ENCODE peak calls at places on chromosome 4, in ten cellular contexts. J is GM23248, K is AG10803, Z is coronary artery, C is fibroblast of pulmonary artery, S is GM12864, L is GM23338, X is adipocyte, M is lung, R is neuronal stem cell. B is an unnamed sample.

GRCh38 chr4:125303058-125303457 is 11.7 kb upstream of the FAT4 start:
- DNase-seq in J (peak; percentile 44), K (peak; percentile 18), Z (no peak), C (no peak), S (no peak), L (no peak), X (peak; percentile 71), M (no peak), R (no peak), B (no peak)

GRCh38 chr4:123640271-123640670 is 243.7 kb downstream of the SPRY1 start:
- DNase-seq in J (peak; percentile 73), K (peak; percentile 35), Z (no peak), C (peak; percentile 54), S (no peak), L (no peak), X (peak; percentile 28), M (no peak), R (no peak), B (no peak)

GRCh38 chr4:1714303-1715001 is 2.3 kb upstream of the SLBP start:
- DNase-seq in J (peak; percentile 31), K (no peak), Z (no peak), C (no peak), S (no peak), L (peak; percentile 80), X (no peak), M (no peak), R (no peak), B (no peak)

GRCh38 chr4:91826186-91826585 is 477.6 kb upstream of the GRID2 start:
- DNase-seq in J (no peak), K (no peak), Z (no peak), C (peak; percentile 69), S (no peak), L (no peak), X (peak; percentile 50), M (no peak), R (no peak), B (peak; percentile 2)

GRCh38 chr4:98474408-98474844 is 184.0 kb downstream of the TSPAN5 start:
- DNase-seq in J (peak; percentile 82), K (peak; percentile 92), Z (no peak), C (peak; percentile 74), S (no peak), L (no peak), X (peak; percentile 69), M (no peak), R (no peak), B (peak; percentile 43)

GRCh38 chr4:102732678-102733445 is 27.9 kb downstream of the MANBA start:
- DNase-seq in J (no peak), K (no peak), Z (no peak), C (no peak), S (no peak), L (no peak), X (no peak), M (no peak), R (no peak), B (no peak)

GRCh38 chr4:187059031-187059430 is 335.4 kb upstream of the FAT1 start:
- DNase-seq in J (no peak), K (no peak), Z (no peak), C (no peak), S (no peak), L (no peak), X (no peak), M (no peak), R (no peak), B (no peak)

GRCh38 chr4:22030321-22030720 is 81.7 kb upstream of the KCNIP4 start:
- DNase-seq in J (no peak), K (no peak), Z (no peak), C (no peak), S (no peak), L (peak; percentile 5), X (no peak), M (no peak), R (no peak), B (no peak)

DNA sequence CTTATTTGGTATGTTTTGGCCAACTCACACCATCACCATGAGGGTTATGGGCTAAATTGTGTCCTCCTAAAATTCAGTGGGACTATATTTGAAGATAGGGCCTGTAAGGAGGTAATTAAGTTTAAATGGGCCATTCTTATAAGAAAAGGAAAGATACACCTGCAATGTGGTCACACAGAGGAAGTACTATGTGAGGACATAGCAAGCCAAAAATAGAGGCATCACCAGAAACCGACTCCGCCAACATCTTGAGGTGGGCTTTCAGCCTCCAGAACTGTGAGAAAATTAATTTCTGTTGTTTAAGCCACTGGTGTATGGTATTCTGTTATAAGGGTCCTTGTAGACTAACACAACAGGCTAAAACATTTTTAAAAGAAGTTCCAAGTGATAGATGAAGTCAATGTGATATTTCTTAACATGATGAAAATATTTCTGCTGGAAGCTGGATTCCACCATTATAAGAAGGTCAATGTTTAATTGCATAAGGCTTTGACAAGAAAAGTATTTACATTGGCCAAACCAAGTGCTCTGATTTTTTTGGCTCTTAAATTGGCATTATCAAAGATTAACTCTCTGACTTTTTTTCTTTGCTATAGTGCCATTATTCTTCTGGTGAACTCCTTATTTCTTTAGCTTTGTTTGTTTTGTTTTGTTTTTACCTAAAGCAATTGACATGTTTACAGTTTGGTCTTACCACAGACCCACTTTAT is 540.9 kb downstream of the PPARGC1A start:
- DNase-seq in J (no peak), K (no peak), Z (no peak), C (no peak), S (no peak), L (no peak), X (no peak), M (no peak), R (no peak), B (no peak)
- H3K4me3 ChIP-seq in J (no peak overlapping the region), K (no peak overlapping the region), Z (no peak overlapping the region), C (no peak overlapping the region), S (no peak overlapping the region), L (no peak overlapping the region), X (no peak overlapping the region), M (no peak overlapping the region), R (no peak overlapping the region), B (no peak overlapping the region)

GRCh38 chr4:137540356-137540755 is 8.1 kb upstream of the PCDH18 start:
- DNase-seq in J (no peak), K (no peak), Z (no peak), C (no peak), S (no peak), L (no peak), X (no peak), M (no peak), R (no peak), B (no peak)

GRCh38 chr4:137543198-137543597 is 10.9 kb upstream of the PCDH18 start:
- DNase-seq in J (no peak), K (no peak), Z (no peak), C (no peak), S (no peak), L (peak; percentile 87), X (no peak), M (no peak), R (peak; percentile 61), B (no peak)

GRCh38 chr4:137541181-137541580 is 8.9 kb upstream of the PCDH18 start:
- DNase-seq in J (peak; percentile 30), K (no peak), Z (no peak), C (no peak), S (no peak), L (no peak), X (no peak), M (no peak), R (no peak), B (no peak)

GRCh38 chr4:137543650-137544049 is 11.4 kb upstream of the PCDH18 start:
- DNase-seq in J (no peak), K (no peak), Z (no peak), C (no peak), S (no peak), L (no peak), X (no peak), M (no peak), R (no peak), B (no peak)

DNA sequence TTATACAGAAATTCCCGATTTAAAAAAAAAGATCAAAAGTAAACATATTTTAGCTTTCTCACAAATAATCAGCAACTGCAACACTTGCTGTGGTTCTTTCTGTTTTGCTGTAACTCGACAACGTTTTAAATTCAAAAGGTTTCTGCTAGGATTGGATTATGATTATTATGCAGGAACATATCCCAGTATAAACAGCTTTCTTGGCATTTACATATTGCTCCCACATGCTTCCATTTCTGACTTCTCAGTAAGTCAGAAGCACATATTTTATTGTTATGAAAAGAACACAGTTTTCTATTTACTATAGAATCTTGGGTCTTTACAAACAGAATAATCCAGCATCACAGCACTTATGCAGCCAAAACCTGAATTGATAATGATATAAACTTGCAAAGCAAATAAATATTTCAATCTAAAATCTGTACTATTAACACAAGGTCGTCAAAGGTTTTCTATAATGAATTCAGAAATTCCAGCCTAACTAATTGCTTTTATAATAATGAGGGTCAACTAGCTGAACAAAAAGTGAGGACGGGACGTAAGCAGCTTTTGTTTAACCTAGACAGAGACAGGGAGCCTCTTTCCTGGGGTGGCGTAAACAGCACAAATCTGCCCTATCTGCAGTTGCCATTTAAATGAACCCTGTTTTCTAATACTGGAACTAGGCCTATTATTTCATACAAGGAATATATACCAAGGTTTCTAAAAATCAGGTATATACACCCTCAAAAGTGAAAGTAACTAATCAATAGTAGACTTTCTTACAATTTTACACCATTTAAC is 9.8 kb upstream of the PCDH18 start:
- DNase-seq in J (peak; percentile 46), K (no peak), Z (no peak), C (no peak), S (no peak), L (no peak), X (peak; percentile 30), M (no peak), R (no peak), B (no peak)
- H3K4me3 ChIP-seq in J (peak overlapping the region; percentile 68), K (peak overlapping the region; percentile 47), Z (peak overlapping the region; percentile 59), C (no peak overlapping the region), S (no peak overlapping the region), L (no peak overlapping the region), X (peak overlapping the region; percentile 84), M (no peak overlapping the region), R (no peak overlapping the region), B (peak overlapping the region; percentile 11)

GRCh38 chr4:76690091-76690905 is 207.6 kb downstream of the SOWAHB start:
- DNase-seq in J (peak; percentile 62), K (peak; percentile 60), Z (no peak), C (no peak), S (no peak), L (peak; percentile 31), X (peak; percentile 61), M (no peak), R (no peak), B (no peak)

GRCh38 chr4:76692761-76693160 is 205.2 kb downstream of the SOWAHB start:
- DNase-seq in J (no peak), K (no peak), Z (no peak), C (no peak), S (no peak), L (no peak), X (no peak), M (no peak), R (no peak), B (no peak)

GRCh38 chr4:76689079-76689817 is 208.7 kb downstream of the SOWAHB start:
- DNase-seq in J (peak; percentile 78), K (peak; percentile 46), Z (no peak), C (peak; percentile 30), S (no peak), L (peak; percentile 89), X (peak; percentile 76), M (no peak), R (peak; percentile 63), B (no peak)

GRCh38 chr4:76691767-76692689 is 205.9 kb downstream of the SOWAHB start:
- DNase-seq in J (no peak), K (no peak), Z (no peak), C (no peak), S (no peak), L (no peak), X (no peak), M (no peak), R (no peak), B (no peak)

DNA sequence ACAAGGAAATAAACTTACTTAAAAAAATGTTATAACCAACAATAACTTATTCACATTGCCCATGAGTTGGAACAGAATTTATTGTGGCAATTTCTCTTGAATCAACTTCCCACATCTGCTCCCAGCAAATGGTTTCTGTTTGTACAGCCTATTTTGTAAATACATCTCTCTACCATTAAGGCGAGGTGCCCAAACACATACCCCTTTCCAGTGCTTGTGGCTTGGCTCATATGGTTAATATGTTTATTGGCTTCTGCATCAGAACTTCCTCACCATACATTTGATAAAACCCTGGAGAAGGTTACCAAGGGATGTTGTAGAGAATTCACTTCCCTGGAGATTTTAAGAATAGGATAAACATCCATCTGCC is 207.1 kb downstream of the SOWAHB start:
- DNase-seq in J (peak; percentile 37), K (peak; percentile 57), Z (no peak), C (no peak), S (no peak), L (no peak), X (peak; percentile 46), M (no peak), R (no peak), B (no peak)
- H3K4me3 ChIP-seq in J (peak overlapping the region; percentile 78), K (peak overlapping the region; percentile 73), Z (peak overlapping the region; percentile 69), C (no peak overlapping the region), S (no peak overlapping the region), L (peak overlapping the region; percentile 68), X (no peak overlapping the region), M (no peak overlapping the region), R (no peak overlapping the region), B (no peak overlapping the region)

GRCh38 chr4:19735012-19735411 is 516.7 kb upstream of the SLIT2 start:
- DNase-seq in J (peak; percentile 42), K (peak; percentile 40), Z (no peak), C (peak; percentile 64), S (no peak), L (no peak), X (peak; percentile 68), M (no peak), R (no peak), B (no peak)
- H3K4me3 ChIP-seq in J (no peak overlapping the region), K (no peak overlapping the region), Z (no peak overlapping the region), C (no peak overlapping the region), S (no peak overlapping the region), L (no peak overlapping the region), X (peak overlapping the region; percentile 32), M (no peak overlapping the region), R (no peak overlapping the region), B (no peak overlapping the region)